ENCODE peak calls at places on chromosomes 16 and 17, in ten cellular contexts. One of them, this sample, is unnamed.

GRCh38 chr16:12231666-12232065 is 255.1 kb downstream of the SNX29 start:
- DNase-seq in MM.1S: no peak
- DNase-seq in astrocyte: peak
- DNase-seq in heart left ventricle: no peak
- DNase-seq in foreskin keratinocyte: peak
- DNase-seq in IMR-90: peak
- DNase-seq in upper lobe of right lung: no peak
- DNase-seq in OCI-LY7: no peak
- DNase-seq in transverse colon: no peak
- DNase-seq in K562: no peak
- DNase-seq in this sample: no peak

GRCh38 chr17:44258811-44259351 is 9.1 kb downstream of the SLC4A1 start:
- DNase-seq in K562: no peak
- DNase-seq in astrocyte: no peak
- DNase-seq in MM.1S: no peak
- DNase-seq in OCI-LY7: no peak
- DNase-seq in upper lobe of right lung: no peak
- DNase-seq in transverse colon: no peak
- DNase-seq in heart left ventricle: no peak
- DNase-seq in IMR-90: no peak
- DNase-seq in foreskin keratinocyte: no peak
- DNase-seq in this sample: no peak

GRCh38 chr17:50787106-50787505 is 19.8 kb upstream of the ANKRD40CL start:
- DNase-seq in IMR-90: no peak
- DNase-seq in foreskin keratinocyte: peak
- DNase-seq in OCI-LY7: no peak
- DNase-seq in astrocyte: no peak
- DNase-seq in MM.1S: no peak
- DNase-seq in heart left ventricle: no peak
- DNase-seq in transverse colon: no peak
- DNase-seq in upper lobe of right lung: no peak
- DNase-seq in K562: no peak
- DNase-seq in this sample: peak

GRCh38 chr17:44383861-44384260 is 5.6 kb downstream of the ITGA2B start:
- DNase-seq in foreskin keratinocyte: no peak
- DNase-seq in IMR-90: no peak
- DNase-seq in MM.1S: no peak
- DNase-seq in transverse colon: no peak
- DNase-seq in OCI-LY7: no peak
- DNase-seq in K562: no peak
- DNase-seq in heart left ventricle: no peak
- DNase-seq in astrocyte: no peak
- DNase-seq in upper lobe of right lung: no peak
- DNase-seq in this sample: no peak

GRCh38 chr16:29825145-29826044 is 5.1 kb downstream of the MVP start:
- DNase-seq in astrocyte: peak
- DNase-seq in IMR-90: peak
- DNase-seq in heart left ventricle: peak
- DNase-seq in upper lobe of right lung: no peak
- DNase-seq in transverse colon: peak
- DNase-seq in foreskin keratinocyte: no peak
- DNase-seq in K562: peak
- DNase-seq in MM.1S: peak
- DNase-seq in OCI-LY7: no peak
- DNase-seq in this sample: no peak

GRCh38 chr17:6639651-6640535 is 618 bp downstream of the KIAA0753 start:
- DNase-seq in foreskin keratinocyte: no peak
- DNase-seq in heart left ventricle: peak
- DNase-seq in astrocyte: peak
- DNase-seq in OCI-LY7: peak
- DNase-seq in K562: no peak
- DNase-seq in upper lobe of right lung: peak
- DNase-seq in IMR-90: peak
- DNase-seq in MM.1S: peak
- DNase-seq in transverse colon: peak
- DNase-seq in this sample: no peak

GRCh38 chr17:78369791-78370381 is 8.6 kb upstream of the PGS1 start:
- DNase-seq in upper lobe of right lung: no peak
- DNase-seq in OCI-LY7: no peak
- DNase-seq in astrocyte: no peak
- DNase-seq in transverse colon: no peak
- DNase-seq in IMR-90: no peak
- DNase-seq in heart left ventricle: no peak
- DNase-seq in K562: no peak
- DNase-seq in MM.1S: no peak
- DNase-seq in foreskin keratinocyte: no peak
- DNase-seq in this sample: no peak

GRCh38 chr17:32256695-32257013 is 9.0 kb upstream of the RHBDL3 start:
- DNase-seq in transverse colon: no peak
- DNase-seq in astrocyte: no peak
- DNase-seq in foreskin keratinocyte: no peak
- DNase-seq in MM.1S: no peak
- DNase-seq in upper lobe of right lung: no peak
- DNase-seq in OCI-LY7: no peak
- DNase-seq in IMR-90: no peak
- DNase-seq in K562: no peak
- DNase-seq in heart left ventricle: no peak
- DNase-seq in this sample: no peak

GRCh38 chr16:74892574-74893461 is 92.1 kb downstream of the WDR59 start:
- DNase-seq in OCI-LY7: no peak
- DNase-seq in transverse colon: no peak
- DNase-seq in MM.1S: no peak
- DNase-seq in upper lobe of right lung: no peak
- DNase-seq in astrocyte: no peak
- DNase-seq in heart left ventricle: no peak
- DNase-seq in K562: no peak
- DNase-seq in IMR-90: no peak
- DNase-seq in foreskin keratinocyte: no peak
- DNase-seq in this sample: no peak

GRCh38 chr17:12618557-12618956 is 47.1 kb upstream of the MYOCD start:
- DNase-seq in heart left ventricle: no peak
- DNase-seq in foreskin keratinocyte: peak
- DNase-seq in IMR-90: peak
- DNase-seq in MM.1S: no peak
- DNase-seq in upper lobe of right lung: no peak
- DNase-seq in K562: no peak
- DNase-seq in OCI-LY7: no peak
- DNase-seq in transverse colon: no peak
- DNase-seq in astrocyte: peak
- DNase-seq in this sample: no peak

GRCh38 chr17:700504-701094 is 14.0 kb downstream of the VPS53 start:
- DNase-seq in OCI-LY7: peak
- DNase-seq in K562: peak
- DNase-seq in transverse colon: no peak
- DNase-seq in astrocyte: no peak
- DNase-seq in upper lobe of right lung: no peak
- DNase-seq in IMR-90: peak
- DNase-seq in foreskin keratinocyte: no peak
- DNase-seq in MM.1S: peak
- DNase-seq in heart left ventricle: no peak
- DNase-seq in this sample: no peak

GRCh38 chr17:6070280-6070894 is at the start of gene WSCD1:
- DNase-seq in transverse colon: peak
- DNase-seq in K562: no peak
- DNase-seq in MM.1S: peak
- DNase-seq in IMR-90: no peak
- DNase-seq in OCI-LY7: no peak
- DNase-seq in astrocyte: no peak
- DNase-seq in foreskin keratinocyte: no peak
- DNase-seq in upper lobe of right lung: no peak
- DNase-seq in heart left ventricle: no peak
- DNase-seq in this sample: no peak

GRCh38 chr16:85641776-85642176 is 28.7 kb downstream of the GSE1 start:
- DNase-seq in astrocyte: peak
- DNase-seq in MM.1S: no peak
- DNase-seq in foreskin keratinocyte: peak
- DNase-seq in IMR-90: no peak
- DNase-seq in upper lobe of right lung: no peak
- DNase-seq in transverse colon: peak
- DNase-seq in OCI-LY7: no peak
- DNase-seq in K562: no peak
- DNase-seq in heart left ventricle: peak
- DNase-seq in this sample: no peak

DNA sequence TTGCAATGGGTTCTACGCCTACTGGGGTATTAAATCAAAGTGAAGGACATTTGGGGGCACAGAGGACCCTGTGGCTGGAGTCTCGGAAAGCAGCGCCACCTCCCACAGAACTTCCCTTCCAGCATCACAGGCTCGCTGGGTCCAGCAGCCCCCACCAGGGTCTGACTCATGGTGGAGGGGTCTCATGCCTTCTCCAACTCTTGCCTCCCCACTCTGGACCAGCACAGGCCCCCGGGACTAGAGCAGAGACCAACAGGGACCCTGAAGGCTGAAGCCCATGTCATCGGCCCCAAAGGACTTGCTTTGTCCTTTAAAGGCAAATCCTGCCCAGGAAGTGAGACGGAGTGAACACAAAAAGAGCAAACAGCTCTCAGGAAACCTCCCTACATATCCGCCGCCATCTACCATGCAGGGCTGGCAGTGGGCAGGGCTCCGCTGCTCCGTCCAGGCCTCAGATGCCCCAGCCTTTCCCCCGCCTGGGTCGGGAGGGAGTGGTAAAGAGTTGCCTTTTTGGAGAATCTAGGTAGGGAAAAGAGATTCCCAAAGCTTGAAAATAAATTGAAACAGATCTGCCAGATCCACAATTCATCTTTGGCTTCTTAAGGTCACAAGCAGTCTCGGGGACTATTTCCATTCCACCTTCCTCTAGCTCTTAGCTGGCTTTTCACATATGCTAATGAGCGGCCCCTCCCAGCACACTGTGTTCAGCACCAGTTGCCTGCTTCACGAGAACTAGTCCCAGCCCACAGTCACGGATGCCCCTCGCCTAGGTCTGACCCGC is 2.1 kb upstream of the GPRC5C start:
- DNase-seq in transverse colon: peak
- DNase-seq in foreskin keratinocyte: no peak
- DNase-seq in upper lobe of right lung: peak
- DNase-seq in IMR-90: no peak
- DNase-seq in K562: no peak
- DNase-seq in astrocyte: no peak
- DNase-seq in MM.1S: no peak
- DNase-seq in OCI-LY7: no peak
- DNase-seq in heart left ventricle: no peak
- DNase-seq in this sample: no peak
- H3K27ac ChIP-seq in transverse colon: peak
- H3K27ac ChIP-seq in foreskin keratinocyte: peak
- H3K27ac ChIP-seq in upper lobe of right lung: peak
- H3K27ac ChIP-seq in IMR-90: no peak
- H3K27ac ChIP-seq in K562: peak
- H3K27ac ChIP-seq in astrocyte: peak
- H3K27ac ChIP-seq in MM.1S: no peak
- H3K27ac ChIP-seq in OCI-LY7: no peak
- H3K27ac ChIP-seq in heart left ventricle: peak
- H3K27ac ChIP-seq in this sample: peak

GRCh38 chr16:81907681-81908080 is 103.6 kb downstream of the SDR42E1 start:
- DNase-seq in K562: no peak
- DNase-seq in IMR-90: no peak
- DNase-seq in upper lobe of right lung: no peak
- DNase-seq in heart left ventricle: no peak
- DNase-seq in OCI-LY7: no peak
- DNase-seq in transverse colon: no peak
- DNase-seq in foreskin keratinocyte: no peak
- DNase-seq in MM.1S: no peak
- DNase-seq in astrocyte: no peak
- DNase-seq in this sample: no peak

GRCh38 chr16:81905277-81905676 is 106.0 kb downstream of the SDR42E1 start:
- DNase-seq in heart left ventricle: no peak
- DNase-seq in astrocyte: no peak
- DNase-seq in transverse colon: no peak
- DNase-seq in upper lobe of right lung: no peak
- DNase-seq in foreskin keratinocyte: no peak
- DNase-seq in OCI-LY7: no peak
- DNase-seq in MM.1S: no peak
- DNase-seq in K562: no peak
- DNase-seq in IMR-90: no peak
- DNase-seq in this sample: no peak

GRCh38 chr16:81910366-81910885 is 100.8 kb downstream of the SDR42E1 start:
- DNase-seq in foreskin keratinocyte: no peak
- DNase-seq in transverse colon: no peak
- DNase-seq in astrocyte: no peak
- DNase-seq in IMR-90: no peak
- DNase-seq in MM.1S: no peak
- DNase-seq in heart left ventricle: no peak
- DNase-seq in K562: no peak
- DNase-seq in upper lobe of right lung: no peak
- DNase-seq in OCI-LY7: no peak
- DNase-seq in this sample: no peak

GRCh38 chr16:81912395-81912794 is 98.9 kb downstream of the SDR42E1 start:
- DNase-seq in IMR-90: no peak
- DNase-seq in OCI-LY7: no peak
- DNase-seq in MM.1S: no peak
- DNase-seq in transverse colon: no peak
- DNase-seq in astrocyte: no peak
- DNase-seq in foreskin keratinocyte: no peak
- DNase-seq in K562: no peak
- DNase-seq in upper lobe of right lung: no peak
- DNase-seq in heart left ventricle: no peak
- DNase-seq in this sample: no peak

GRCh38 chr16:81908466-81909230 is 102.6 kb downstream of the SDR42E1 start:
- DNase-seq in heart left ventricle: no peak
- DNase-seq in K562: no peak
- DNase-seq in upper lobe of right lung: no peak
- DNase-seq in foreskin keratinocyte: peak
- DNase-seq in astrocyte: no peak
- DNase-seq in OCI-LY7: no peak
- DNase-seq in transverse colon: no peak
- DNase-seq in IMR-90: no peak
- DNase-seq in MM.1S: no peak
- DNase-seq in this sample: peak
- H3K27ac ChIP-seq in heart left ventricle: no peak
- H3K27ac ChIP-seq in K562: no peak
- H3K27ac ChIP-seq in upper lobe of right lung: no peak
- H3K27ac ChIP-seq in foreskin keratinocyte: peak
- H3K27ac ChIP-seq in astrocyte: no peak
- H3K27ac ChIP-seq in OCI-LY7: no peak
- H3K27ac ChIP-seq in transverse colon: no peak
- H3K27ac ChIP-seq in IMR-90: no peak
- H3K27ac ChIP-seq in MM.1S: no peak
- H3K27ac ChIP-seq in this sample: peak

GRCh38 chr17:75308732-75309629 is 19.7 kb upstream of the SLC25A19 start:
- DNase-seq in upper lobe of right lung: no peak
- DNase-seq in astrocyte: no peak
- DNase-seq in OCI-LY7: no peak
- DNase-seq in heart left ventricle: no peak
- DNase-seq in K562: no peak
- DNase-seq in IMR-90: no peak
- DNase-seq in transverse colon: peak
- DNase-seq in MM.1S: no peak
- DNase-seq in foreskin keratinocyte: no peak
- DNase-seq in this sample: no peak
- H3K27ac ChIP-seq in upper lobe of right lung: peak
- H3K27ac ChIP-seq in astrocyte: no peak
- H3K27ac ChIP-seq in OCI-LY7: no peak
- H3K27ac ChIP-seq in heart left ventricle: peak
- H3K27ac ChIP-seq in K562: no peak
- H3K27ac ChIP-seq in IMR-90: no peak
- H3K27ac ChIP-seq in transverse colon: peak
- H3K27ac ChIP-seq in MM.1S: no peak
- H3K27ac ChIP-seq in foreskin keratinocyte: no peak
- H3K27ac ChIP-seq in this sample: no peak

GRCh38 chr16:56838622-56839337 is 26.2 kb upstream of the SLC12A3 start:
- DNase-seq in MM.1S: no peak
- DNase-seq in K562: no peak
- DNase-seq in upper lobe of right lung: no peak
- DNase-seq in transverse colon: no peak
- DNase-seq in IMR-90: no peak
- DNase-seq in astrocyte: no peak
- DNase-seq in heart left ventricle: no peak
- DNase-seq in OCI-LY7: no peak
- DNase-seq in foreskin keratinocyte: no peak
- DNase-seq in this sample: no peak
- H3K27ac ChIP-seq in MM.1S: no peak
- H3K27ac ChIP-seq in K562: no peak
- H3K27ac ChIP-seq in upper lobe of right lung: no peak
- H3K27ac ChIP-seq in transverse colon: no peak
- H3K27ac ChIP-seq in IMR-90: no peak
- H3K27ac ChIP-seq in astrocyte: no peak
- H3K27ac ChIP-seq in heart left ventricle: no peak
- H3K27ac ChIP-seq in OCI-LY7: no peak
- H3K27ac ChIP-seq in foreskin keratinocyte: no peak
- H3K27ac ChIP-seq in this sample: no peak

This sample was measured in epithelial cell of prostate.